ENCODE peak calls at places on chromosomes 6 and 20, in four cellular contexts. M, I, F and N are unnamed samples.

GRCh38 chr6:167462913-167463312 is 138.0 kb downstream of the TTLL2 start:
- DNase-seq in I (no peak), M (no peak), F (no peak), N (no peak)

GRCh38 chr6:53986721-53987526 is 124.3 kb upstream of the MLIP start:
- DNase-seq in I (no peak), M (no peak), F (no peak), N (no peak)

GRCh38 chr6:140462495-140463311 is 1088.3 kb upstream of the CITED2 start:
- DNase-seq in M (no peak), I (no peak), F (no peak), N (no peak)

GRCh38 chr6:3565291-3565690 is 108.4 kb upstream of the SLC22A23 start:
- DNase-seq in I (no peak), F (no peak), M (no peak), N (no peak)

GRCh38 chr20:49928411-49929141 is 7.6 kb upstream of the RNF114 start:
- DNase-seq in F (peak; percentile 88), I (no peak), M (peak; percentile 90), N (peak; percentile 62)

GRCh38 chr6:109118337-109118736 is 23.0 kb downstream of the CEP57L1 start:
- DNase-seq in M (no peak), F (no peak), I (no peak), N (no peak)

GRCh38 chr6:87908978-87909802 is 138.5 kb upstream of the SPACA1 start:
- DNase-seq in I (no peak), F (no peak), M (no peak), N (no peak)

GRCh38 chr6:93210908-93211307 is 208.5 kb downstream of the EPHA7 start:
- DNase-seq in I (no peak), F (no peak), M (no peak), N (no peak)

GRCh38 chr20:57656821-57657536 is 36.8 kb upstream of the ZBP1 start:
- DNase-seq in F (no peak), M (no peak), I (no peak), N (no peak)

GRCh38 chr6:144277605-144278227 is 7.4 kb upstream of the UTRN start:
- DNase-seq in M (no peak), I (no peak), F (no peak), N (no peak)

GRCh38 chr20:1644101-1644962 is 13.2 kb downstream of the SIRPG start:
- DNase-seq in F (no peak), M (no peak), I (no peak), N (no peak)

GRCh38 chr6:165847407-165848098 is 184.5 kb upstream of the PDE10A start:
- DNase-seq in I (no peak), M (no peak), F (peak; percentile 20), N (no peak)

GRCh38 chr6:21953831-21954801 is 342.7 kb downstream of the PRL start:
- DNase-seq in F (peak; percentile 64), M (no peak), I (no peak), N (no peak)

GRCh38 chr20:5658897-5659296 is 91.3 kb upstream of the SHLD1 start:
- DNase-seq in I (no peak), M (peak; percentile 86), F (peak; percentile 52), N (no peak)

GRCh38 chr6:156262014-156262413 is 515.2 kb upstream of the ARID1B start:
- DNase-seq in F (no peak), I (no peak), M (no peak), N (no peak)

GRCh38 chr6:104527761-104528415 is 331.8 kb downstream of the HACE1 start:
- DNase-seq in F (peak; percentile 57), M (peak; percentile 6), I (no peak), N (no peak)

GRCh38 chr6:147274012-147274411 is 69.8 kb downstream of the STXBP5 start:
- DNase-seq in M (no peak), I (no peak), F (no peak), N (no peak)

GRCh38 chr6:144655376-144655775 is 370.2 kb downstream of the UTRN start:
- DNase-seq in I (no peak), F (no peak), M (no peak), N (no peak)

DNA sequence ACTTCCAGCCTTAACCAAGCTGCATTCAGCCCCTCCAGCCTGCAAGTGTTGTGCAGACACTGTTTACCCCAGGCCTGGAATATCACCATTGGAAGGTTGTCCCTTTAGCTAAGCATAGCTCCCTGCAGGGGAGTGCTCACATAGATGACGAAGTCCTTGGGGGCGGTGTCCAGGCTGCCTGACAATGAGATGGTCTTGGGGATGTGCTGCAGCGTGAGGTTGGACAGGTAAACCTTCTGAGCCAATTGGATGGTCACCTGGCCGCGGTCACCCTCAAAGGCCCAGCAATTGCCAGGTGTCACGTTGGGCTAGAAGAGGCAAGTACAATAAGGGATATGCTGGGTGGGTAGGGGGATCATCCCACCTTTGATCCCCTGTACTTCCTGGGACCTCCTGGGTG is 18.6 kb downstream of the SUN5 start:
- DNase-seq in M (no peak), I (no peak), F (no peak), N (no peak)
- TF ChIP-seq SPI1 in M (no peak), I (no peak), F (no peak), N (no peak)

GRCh38 chr6:26525818-26526217 is 12.3 kb upstream of the HMGN4 start:
- DNase-seq in I (no peak), M (no peak), F (no peak), N (no peak)
- TF ChIP-seq SPI1 in I (no peak), M (no peak), F (no peak), N (no peak)

DNA sequence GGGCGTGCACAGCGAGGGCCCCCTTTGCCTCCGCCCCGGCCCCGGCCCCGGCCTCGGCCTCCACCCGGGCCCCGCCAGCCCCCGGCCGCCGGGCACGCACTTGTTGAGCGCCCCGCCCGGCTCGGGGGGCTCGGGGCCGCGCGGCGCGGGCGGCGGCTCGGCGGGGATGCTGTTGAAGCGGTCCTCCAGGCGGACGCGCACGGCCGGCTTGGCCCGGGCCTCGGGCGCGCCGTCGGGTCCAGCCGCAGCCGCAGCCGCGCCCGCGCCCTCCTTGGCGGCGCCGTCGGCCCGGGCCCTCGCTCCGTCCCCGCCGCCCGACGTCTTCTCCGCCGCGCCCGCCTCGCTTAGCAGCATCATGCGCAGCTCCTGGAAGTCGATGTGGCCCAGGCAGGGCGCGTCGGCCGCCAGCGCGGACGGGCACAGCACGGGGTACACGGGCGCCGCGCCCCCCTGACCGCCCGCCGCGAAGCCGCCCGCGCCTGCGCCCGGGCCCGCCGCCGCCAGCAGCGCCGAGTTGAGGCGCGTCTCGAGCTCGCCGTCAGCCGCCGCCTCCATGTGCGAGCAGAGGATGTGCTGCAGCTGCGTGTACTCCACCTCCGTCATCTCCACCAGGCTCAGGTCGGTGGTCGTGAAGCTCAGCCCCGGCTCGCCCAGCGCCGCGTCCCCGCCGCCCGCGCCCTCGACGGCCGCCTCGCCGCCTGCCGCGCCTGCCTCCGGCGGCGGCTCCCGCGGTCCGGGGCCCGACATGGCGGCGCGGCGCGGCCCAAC is 514 bp downstream of the TCFL5 start:
- DNase-seq in F (peak; percentile 40), M (no peak), I (no peak), N (no peak)
- TF ChIP-seq SPI1 in F (no peak), M (no peak), I (no peak), N (no peak)

GRCh38 chr6:80771941-80772340 is 665.5 kb downstream of the BCKDHB start:
- DNase-seq in F (no peak), I (no peak), M (no peak), N (no peak)

GRCh38 chr6:80767808-80768207 is 661.3 kb downstream of the BCKDHB start:
- DNase-seq in M (no peak), I (no peak), F (no peak), N (no peak)

GRCh38 chr6:80769101-80769500 is 662.6 kb downstream of the BCKDHB start:
- DNase-seq in M (no peak), F (no peak), I (no peak), N (no peak)
- TF ChIP-seq SPI1 in M (no peak), F (no peak), I (no peak), N (no peak)

DNA sequence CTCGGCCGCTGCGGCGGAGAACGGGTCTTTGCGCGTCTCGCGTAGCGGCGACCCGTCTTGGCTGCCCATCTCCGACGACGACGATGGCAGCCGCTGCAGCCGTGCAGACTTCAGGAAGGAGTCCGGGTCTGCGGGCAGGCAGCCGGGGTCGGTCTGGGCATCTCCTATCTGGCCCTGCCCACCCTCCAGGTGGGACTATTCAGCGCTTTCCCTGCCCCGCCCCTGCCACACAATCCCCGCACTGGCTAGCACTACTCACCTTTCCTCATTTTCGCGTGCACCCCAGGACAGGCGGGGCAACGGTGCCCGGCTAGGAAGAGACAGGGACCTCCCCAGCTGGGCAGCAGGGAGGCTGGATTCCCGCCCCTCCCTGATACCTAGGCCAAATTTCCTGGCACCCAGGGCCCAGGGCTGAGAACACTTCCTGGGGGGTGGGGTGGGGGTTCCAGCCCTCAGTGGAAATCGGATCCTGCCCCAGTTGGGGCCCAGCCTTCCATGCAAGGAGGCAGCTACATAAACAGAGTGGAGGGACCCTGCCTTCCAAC is 9.2 kb downstream of the GGT7 start:
- DNase-seq in I (no peak), M (no peak), F (no peak), N (no peak)
- TF ChIP-seq SPI1 in I (no peak), M (no peak), F (no peak), N (no peak)

DNA sequence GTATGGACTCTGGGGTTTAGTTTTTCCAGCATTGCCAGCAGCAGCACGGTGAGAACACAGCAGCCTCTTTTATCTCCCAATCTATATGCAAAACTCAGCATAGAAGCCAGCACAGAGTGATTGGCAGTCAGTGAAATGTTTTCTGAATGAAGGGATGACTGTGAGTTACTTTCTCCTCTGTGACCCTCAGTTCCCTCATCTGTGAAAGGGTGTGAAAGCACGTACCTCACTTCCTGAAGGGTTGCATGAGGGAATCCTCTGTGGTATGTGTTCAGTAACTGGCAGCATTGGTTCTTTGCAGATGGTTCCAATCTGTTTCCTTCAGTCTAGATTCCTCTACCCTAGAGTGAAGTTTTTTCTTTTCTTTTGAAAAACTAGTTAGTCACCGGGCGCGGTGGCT is 40.0 kb downstream of the EFCAB8 start:
- DNase-seq in F (no peak), I (no peak), M (no peak), N (no peak)
- TF ChIP-seq SPI1 in F (no peak), I (no peak), M (no peak), N (no peak)

GRCh38 chr6:133404728-133405127 is 163.6 kb downstream of the EYA4 start:
- DNase-seq in I (no peak), F (no peak), M (no peak), N (no peak)

GRCh38 chr6:133411757-133412156 is 170.6 kb downstream of the EYA4 start:
- DNase-seq in I (no peak), F (no peak), M (no peak), N (no peak)

GRCh38 chr6:133407320-133408100 is 166.4 kb downstream of the EYA4 start:
- DNase-seq in I (no peak), M (no peak), F (no peak), N (no peak)

GRCh38 chr6:133410628-133411027 is 169.5 kb downstream of the EYA4 start:
- DNase-seq in F (no peak), I (no peak), M (no peak), N (no peak)

GRCh38 chr6:133408543-133408942 is 167.4 kb downstream of the EYA4 start:
- DNase-seq in I (no peak), F (no peak), M (no peak), N (no peak)
- TF ChIP-seq SPI1 in I (no peak), F (no peak), M (no peak), N (no peak)